ENCODE peak calls at places on chromosome 10, in seven cellular contexts. Q, M, D, O, E, R and W are unnamed samples.

GRCh38 chr10:79027147-79028055 is 41.4 kb upstream of the ZMIZ1 start:
- DNase-seq in R (no peak), D (no peak), Q (no peak), M (no peak), O (no peak), E (no peak), W (no peak)

GRCh38 chr10:57692255-57692980 is 575.3 kb downstream of the IPMK start:
- DNase-seq in R (no peak), M (peak), O (peak), D (no peak), E (peak), Q (no peak), W (peak)

GRCh38 chr10:79410315-79411094 is 34.9 kb downstream of the ZCCHC24 start:
- DNase-seq in D (no peak), Q (no peak), E (no peak), M (no peak), R (no peak), O (no peak), W (no peak)

GRCh38 chr10:70902659-70903261 is 14.4 kb upstream of the PCBD1 start:
- DNase-seq in Q (no peak), E (no peak), O (no peak), M (peak), D (no peak), R (no peak), W (no peak)

GRCh38 chr10:2980791-2981360 is 86.5 kb upstream of the PFKP start:
- DNase-seq in M (peak), Q (no peak), R (no peak), O (peak), E (peak), D (no peak), W (no peak)

GRCh38 chr10:34286136-34286739 is 528.9 kb downstream of the PARD3 start:
- DNase-seq in R (no peak), D (no peak), M (peak), O (peak), E (peak), Q (peak), W (peak)

GRCh38 chr10:96606216-96606615 is 19.4 kb upstream of the TM9SF3 start:
- DNase-seq in R (no peak), M (peak), E (no peak), O (peak), D (no peak), Q (no peak), W (peak)

GRCh38 chr10:62239994-62240393 is 28.6 kb downstream of the RTKN2 start:
- DNase-seq in O (no peak), R (no peak), E (no peak), Q (no peak), M (no peak), D (no peak), W (no peak)

GRCh38 chr10:102831322-102832071 is 5.7 kb downstream of the CYP17A1 start:
- DNase-seq in R (no peak), M (no peak), Q (no peak), E (no peak), D (no peak), O (peak), W (no peak)

GRCh38 chr10:43137701-43137970 is 609 bp upstream of the CSGALNACT2 start:
- DNase-seq in D (peak), M (peak), R (peak), O (peak), Q (no peak), E (peak), W (no peak)

GRCh38 chr10:536935-537334 is 152.5 kb downstream of the DIP2C start:
- DNase-seq in O (no peak), E (no peak), M (no peak), Q (no peak), D (no peak), R (no peak), W (no peak)

GRCh38 chr10:3959370-3960266 is 174.6 kb upstream of the KLF6 start:
- DNase-seq in R (no peak), M (no peak), O (no peak), D (no peak), Q (no peak), E (no peak), W (no peak)

GRCh38 chr10:12579954-12580858 is 230.9 kb downstream of the CAMK1D start:
- DNase-seq in E (no peak), Q (no peak), M (no peak), D (no peak), R (no peak), O (no peak), W (no peak)

GRCh38 chr10:43203491-43204393 is 63.1 kb downstream of the RASGEF1A start:
- DNase-seq in O (no peak), M (peak), Q (peak), D (no peak), E (peak), R (peak), W (peak)

GRCh38 chr10:21318768-21319167 is 206.7 kb downstream of the SKIDA1 start:
- DNase-seq in M (no peak), E (peak), O (peak), D (no peak), Q (no peak), R (no peak), W (no peak)

GRCh38 chr10:75877877-75878276 is 446.5 kb downstream of the LRMDA start:
- DNase-seq in R (no peak), D (no peak), O (no peak), Q (no peak), E (no peak), M (no peak), W (no peak)

GRCh38 chr10:3484306-3485187 is 300.5 kb downstream of the KLF6 start:
- DNase-seq in D (no peak), E (peak), O (peak), Q (no peak), M (peak), R (no peak), W (peak)

GRCh38 chr10:129605266-129605985 is 138.4 kb downstream of the MGMT start:
- DNase-seq in E (peak), Q (no peak), M (no peak), R (no peak), D (no peak), O (peak), W (no peak)

GRCh38 chr10:30804478-30805055 is 175.0 kb upstream of the LYZL2 start:
- DNase-seq in M (no peak), Q (no peak), O (no peak), E (no peak), R (no peak), D (no peak), W (no peak)

GRCh38 chr10:46234431-46235060 is 52.3 kb upstream of the ANTXRL start:
- DNase-seq in R (peak), D (no peak), Q (peak), E (no peak), O (no peak), M (no peak), W (no peak)

GRCh38 chr10:33274096-33274785 is 60.2 kb downstream of the NRP1 start:
- DNase-seq in R (no peak), E (no peak), O (no peak), Q (no peak), M (peak), D (no peak), W (no peak)

GRCh38 chr10:83179371-83179770 is 959.9 kb upstream of the GHITM start:
- DNase-seq in M (no peak), R (no peak), D (no peak), Q (no peak), E (no peak), O (no peak), W (no peak)

GRCh38 chr10:22339761-22340361 is 5.4 kb upstream of the SPAG6 start:
- DNase-seq in O (no peak), R (no peak), E (no peak), Q (no peak), M (no peak), D (peak), W (no peak)

GRCh38 chr10:83982812-83983211 is 156.5 kb upstream of the GHITM start:
- DNase-seq in E (no peak), M (no peak), R (no peak), D (no peak), O (no peak), Q (no peak), W (no peak)

GRCh38 chr10:29917311-29917710 is 142.1 kb downstream of the JCAD start:
- DNase-seq in E (no peak), D (no peak), M (no peak), O (no peak), R (no peak), Q (no peak), W (no peak)

GRCh38 chr10:95864906-95865813 is 42.6 kb upstream of the CC2D2B start:
- DNase-seq in Q (peak), R (no peak), O (peak), M (peak), D (peak), E (peak), W (peak)

DNA sequence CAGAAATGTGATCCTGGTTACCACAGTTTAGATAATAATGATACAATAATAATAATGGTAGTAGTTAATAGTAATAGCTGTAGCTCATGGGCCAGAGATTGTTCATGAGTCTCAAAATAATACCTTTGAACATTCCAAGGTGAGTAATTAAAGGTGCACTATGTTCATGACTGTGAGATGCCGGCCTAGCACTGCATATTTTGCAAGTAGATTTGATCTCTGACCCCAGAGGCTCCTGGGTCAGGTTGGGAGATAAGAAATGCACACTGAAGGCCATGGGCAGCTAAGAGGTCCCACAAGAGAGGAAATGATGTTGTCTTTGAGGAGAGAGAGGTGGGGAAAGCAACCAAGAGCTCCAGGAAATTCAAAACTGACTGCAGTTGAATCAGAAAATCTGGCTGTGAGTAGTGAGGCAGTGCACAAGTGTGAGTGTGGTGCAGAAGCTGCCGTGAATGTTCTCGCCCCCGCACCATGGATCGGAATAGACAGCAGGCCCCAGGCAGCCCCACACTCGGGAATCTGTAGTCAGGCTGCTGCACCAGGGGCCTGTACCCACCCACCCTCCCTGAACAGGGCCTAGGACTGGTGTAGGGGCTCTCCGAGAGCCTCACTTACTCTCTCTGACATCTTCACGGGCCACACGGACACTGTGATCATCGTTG is 11.9 kb downstream of the CPXM2 start:
- DNase-seq in Q (no peak), E (no peak), M (no peak), D (no peak), R (no peak), O (no peak), W (peak)
- H2BK5ac ChIP-seq in Q (no peak), E (no peak), M (no peak), D (peak), R (no peak), O (no peak), W (no peak)

GRCh38 chr10:85720931-85721330 is 645.7 kb downstream of the GRID1 start:
- DNase-seq in R (no peak), D (no peak), E (no peak), O (no peak), Q (no peak), M (no peak), W (no peak)
- H2BK5ac ChIP-seq in R (no peak), D (no peak), E (no peak), O (no peak), Q (no peak), M (no peak), W (no peak)

DNA sequence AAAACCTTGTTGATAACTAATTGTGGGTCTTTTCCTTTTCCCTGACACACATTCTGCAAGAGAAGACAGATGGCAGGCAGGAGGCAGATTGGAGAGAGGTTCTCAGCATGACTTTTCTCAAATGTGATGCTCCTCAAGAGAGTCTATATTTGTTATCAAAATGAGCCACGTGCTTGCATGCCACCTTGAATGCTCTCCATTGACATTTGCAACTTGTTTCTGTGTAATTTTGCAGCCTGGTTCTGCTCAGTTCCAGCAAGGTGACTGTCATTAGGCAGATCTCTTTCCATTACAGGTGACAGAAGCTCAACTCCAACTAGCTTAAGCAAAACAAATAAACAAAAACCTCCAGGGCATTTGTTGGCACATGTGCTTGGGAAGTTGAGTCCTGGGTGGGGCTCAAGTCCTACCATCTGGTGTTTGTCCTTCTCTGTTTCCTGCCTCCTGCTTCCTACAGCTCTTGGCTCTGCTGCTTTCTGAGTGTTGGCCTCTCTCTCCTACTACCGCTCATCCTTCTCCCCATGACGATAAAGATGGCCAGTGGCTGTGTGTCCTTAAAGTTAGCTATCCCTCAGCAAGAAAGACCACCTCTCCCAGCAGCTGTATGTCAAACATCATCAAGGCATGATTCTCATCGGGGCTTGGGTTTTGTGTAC is 56.7 kb downstream of the GRK5 start:
- DNase-seq in R (no peak), E (no peak), O (no peak), M (no peak), D (no peak), Q (no peak), W (no peak)
- H2BK5ac ChIP-seq in R (no peak), E (no peak), O (no peak), M (no peak), D (no peak), Q (no peak), W (no peak)

GRCh38 chr10:133329401-133330202 is 7.1 kb downstream of the CALY start:
- DNase-seq in O (peak), M (peak), Q (peak), R (peak), E (peak), D (peak), W (peak)
- H2BK5ac ChIP-seq in O (no peak), M (no peak), Q (no peak), R (no peak), E (peak), D (no peak), W (no peak)

GRCh38 chr10:28082316-28082715 is 83.4 kb upstream of the ODAD2 start:
- DNase-seq in E (peak), O (no peak), Q (no peak), D (no peak), R (no peak), M (no peak), W (no peak)

GRCh38 chr10:28075424-28075823 is 76.5 kb upstream of the ODAD2 start:
- DNase-seq in E (no peak), O (no peak), M (no peak), D (no peak), R (no peak), Q (no peak), W (no peak)

GRCh38 chr10:28072573-28072972 is 73.7 kb upstream of the ODAD2 start:
- DNase-seq in D (no peak), M (no peak), O (peak), E (no peak), R (no peak), Q (no peak), W (peak)

GRCh38 chr10:28082885-28083284 is 84.0 kb upstream of the ODAD2 start:
- DNase-seq in O (no peak), Q (no peak), E (no peak), R (no peak), M (no peak), D (no peak), W (no peak)

GRCh38 chr10:28077889-28078288 is 79.0 kb upstream of the ODAD2 start:
- DNase-seq in M (no peak), Q (no peak), R (no peak), D (peak), O (peak), E (peak), W (peak)
- H2BK5ac ChIP-seq in M (no peak), Q (no peak), R (no peak), D (no peak), O (no peak), E (no peak), W (peak)

DNA sequence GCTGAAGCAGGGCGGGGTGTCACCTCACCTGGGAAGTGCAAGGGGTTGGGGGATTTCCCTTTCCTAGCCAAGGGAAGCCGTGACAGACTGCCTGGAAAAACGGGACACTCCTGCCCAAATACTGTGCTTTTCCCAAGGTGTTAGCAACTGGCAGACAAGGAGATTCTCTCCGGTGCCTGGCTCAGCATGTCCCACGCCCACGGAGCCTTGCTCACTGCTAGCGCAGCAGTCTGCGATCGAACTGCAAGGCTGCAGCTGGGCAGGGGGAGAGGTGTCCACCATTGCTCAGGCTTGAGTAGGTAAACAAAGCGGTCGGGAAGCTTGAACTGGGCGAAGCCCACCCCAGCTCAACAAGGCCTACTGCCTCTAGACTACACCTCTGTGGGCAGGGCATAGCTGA is 80.9 kb upstream of the DNAJB12 start:
- DNase-seq in O (no peak), Q (no peak), E (no peak), M (no peak), R (no peak), D (no peak), W (no peak)
- H2BK5ac ChIP-seq in O (no peak), Q (no peak), E (no peak), M (no peak), R (no peak), D (no peak), W (no peak)

DNA sequence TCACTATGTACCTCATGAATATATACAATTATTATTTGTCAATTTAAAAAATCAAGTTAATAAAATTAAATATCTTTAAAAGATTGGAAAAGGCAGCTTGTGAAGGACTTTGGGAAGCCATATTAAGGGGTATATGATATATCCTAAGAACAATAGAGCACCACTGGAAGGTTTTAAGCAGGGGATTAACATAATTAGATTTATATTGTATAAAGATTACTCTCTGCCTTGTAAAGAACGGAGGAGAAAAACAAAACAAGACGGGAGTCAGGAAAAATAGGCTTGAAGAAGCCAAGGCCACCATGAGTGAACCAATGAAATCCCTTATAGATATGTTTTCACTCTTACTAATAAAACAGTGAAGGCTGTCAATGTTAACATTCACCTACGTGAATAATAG is 11.1 kb upstream of the CNNM1 start:
- DNase-seq in R (no peak), O (no peak), D (no peak), Q (no peak), M (no peak), E (no peak), W (no peak)
- H2BK5ac ChIP-seq in R (no peak), O (no peak), D (no peak), Q (no peak), M (no peak), E (no peak), W (no peak)

DNA sequence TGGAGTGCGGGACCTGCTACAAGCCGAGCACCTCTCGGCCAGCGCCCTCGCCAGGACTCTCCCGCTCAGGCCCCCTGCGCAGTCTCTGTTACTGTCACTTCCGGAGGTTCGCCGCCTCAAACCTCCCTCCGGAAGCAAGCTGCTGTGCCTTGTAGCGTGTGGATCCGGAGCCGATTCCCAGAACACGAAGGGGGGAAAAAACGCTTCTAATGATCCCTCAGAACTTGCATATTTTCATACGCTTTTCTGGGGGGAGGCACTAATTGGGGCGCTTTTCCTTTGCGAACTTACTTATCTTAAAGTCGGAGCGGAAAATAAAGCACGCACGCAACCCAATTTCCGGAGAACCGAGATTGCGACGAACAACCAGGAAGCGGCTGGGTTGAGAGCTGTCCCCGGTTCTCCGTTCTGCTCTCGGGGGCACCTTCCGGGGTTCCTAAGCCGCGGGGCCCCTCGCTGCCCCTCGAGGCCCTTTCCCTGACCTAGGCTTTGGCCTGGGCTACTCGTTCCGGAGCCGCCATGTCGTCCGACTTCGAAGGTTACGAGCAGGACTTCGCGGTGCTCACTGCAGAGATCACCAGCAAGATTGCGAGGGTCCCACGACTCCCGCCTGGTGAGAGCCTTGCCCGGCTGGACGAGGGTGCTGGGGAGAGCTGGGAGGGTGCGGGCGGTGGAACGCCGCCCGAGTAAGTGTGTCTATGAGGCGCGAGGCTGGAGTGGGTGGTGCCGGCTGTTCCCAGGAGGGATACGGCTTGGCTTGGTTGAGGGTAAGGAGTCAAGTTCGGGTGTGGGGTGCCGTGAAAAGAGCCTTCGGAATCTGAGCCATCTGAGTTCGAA is at the start of the genes VTI1A and ZDHHC6:
- DNase-seq in M (peak), E (peak), Q (peak), D (peak), R (peak), O (peak), W (peak)
- H2BK5ac ChIP-seq in M (peak), E (peak), Q (no peak), D (no peak), R (peak), O (peak), W (peak)

DNA sequence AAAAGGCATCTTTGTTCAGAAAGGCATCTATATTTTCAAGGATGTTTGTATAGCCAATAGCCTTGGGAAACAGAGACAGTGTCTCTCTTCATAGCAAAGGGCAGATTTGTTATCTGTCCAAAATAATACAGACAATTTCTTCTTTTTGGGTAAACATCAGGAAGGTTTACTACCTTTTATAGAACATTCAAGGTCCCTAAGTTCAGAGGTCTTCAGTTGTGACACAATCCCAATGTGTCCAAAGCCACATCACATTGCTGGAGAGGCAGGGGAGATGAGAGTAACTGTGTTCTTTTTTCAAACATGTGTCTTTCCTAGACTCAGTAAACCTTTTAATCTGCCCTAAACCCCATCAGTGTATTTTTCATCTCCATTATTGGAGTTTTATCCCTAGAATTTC is 33.6 kb upstream of the FAM13C start:
- DNase-seq in R (no peak), E (no peak), Q (no peak), O (no peak), D (no peak), M (no peak), W (no peak)
- H2BK5ac ChIP-seq in R (no peak), E (no peak), Q (no peak), O (no peak), D (no peak), M (no peak), W (no peak)

GRCh38 chr10:13973742-13974141 is 357.0 kb downstream of the FRMD4A start:
- DNase-seq in Q (no peak), E (peak), R (no peak), M (no peak), D (no peak), O (peak), W (no peak)
- H2BK5ac ChIP-seq in Q (no peak), E (no peak), R (no peak), M (no peak), D (no peak), O (peak), W (no peak)